ENCODE peak calls at places on chromosomes 6 and 20, in ten cellular contexts. One of them, this sample, is unnamed.

GRCh38 chr6:90088009-90088408 is 193.7 kb downstream of the GJA10 start:
- DNase-seq in cardiac septum: no peak
- DNase-seq in neural crest cell: no peak
- DNase-seq in H9: no peak
- DNase-seq in breast epithelium: no peak
- DNase-seq in A549: no peak
- DNase-seq in fibroblast of lung: peak; percentile 86
- DNase-seq in HS-5: peak; percentile 69
- DNase-seq in T-helper 1 cell: no peak
- DNase-seq in NCI-H2171: no peak
- DNase-seq in this sample: no peak

GRCh38 chr6:166465671-166466087 is 82.9 kb upstream of the MPC1 start:
- DNase-seq in cardiac septum: peak; percentile 73
- DNase-seq in neural crest cell: no peak
- DNase-seq in H9: no peak
- DNase-seq in breast epithelium: no peak
- DNase-seq in A549: peak; percentile 50
- DNase-seq in fibroblast of lung: peak; percentile 53
- DNase-seq in HS-5: no peak
- DNase-seq in T-helper 1 cell: no peak
- DNase-seq in NCI-H2171: no peak
- DNase-seq in this sample: no peak

GRCh38 chr6:170224694-170225660 is 65.9 kb downstream of the DLL1 start:
- DNase-seq in cardiac septum: peak; percentile 71
- DNase-seq in neural crest cell: no peak
- DNase-seq in H9: no peak
- DNase-seq in breast epithelium: peak; percentile 73
- DNase-seq in A549: no peak
- DNase-seq in fibroblast of lung: peak; percentile 82
- DNase-seq in HS-5: peak; percentile 22
- DNase-seq in T-helper 1 cell: no peak
- DNase-seq in NCI-H2171: peak; percentile 77
- DNase-seq in this sample: peak; percentile 75

GRCh38 chr6:93786474-93787330 is 367.3 kb upstream of the EPHA7 start:
- DNase-seq in cardiac septum: no peak
- DNase-seq in neural crest cell: no peak
- DNase-seq in H9: peak; percentile 82
- DNase-seq in breast epithelium: no peak
- DNase-seq in A549: no peak
- DNase-seq in fibroblast of lung: no peak
- DNase-seq in HS-5: no peak
- DNase-seq in T-helper 1 cell: no peak
- DNase-seq in NCI-H2171: peak; percentile 19
- DNase-seq in this sample: no peak

GRCh38 chr6:51410453-51410852 is 591.8 kb downstream of the TFAP2B start:
- DNase-seq in cardiac septum: no peak
- DNase-seq in neural crest cell: no peak
- DNase-seq in H9: no peak
- DNase-seq in breast epithelium: no peak
- DNase-seq in A549: no peak
- DNase-seq in fibroblast of lung: no peak
- DNase-seq in HS-5: no peak
- DNase-seq in T-helper 1 cell: no peak
- DNase-seq in NCI-H2171: no peak
- DNase-seq in this sample: no peak

GRCh38 chr6:36550473-36551000 is 3.3 kb upstream of the STK38 start:
- DNase-seq in cardiac septum: no peak
- DNase-seq in neural crest cell: no peak
- DNase-seq in H9: no peak
- DNase-seq in breast epithelium: no peak
- DNase-seq in A549: no peak
- DNase-seq in fibroblast of lung: no peak
- DNase-seq in HS-5: no peak
- DNase-seq in T-helper 1 cell: no peak
- DNase-seq in NCI-H2171: no peak
- DNase-seq in this sample: no peak

GRCh38 chr6:116268589-116269293 is 11.0 kb downstream of the TSPYL1 start:
- DNase-seq in cardiac septum: no peak
- DNase-seq in neural crest cell: no peak
- DNase-seq in H9: no peak
- DNase-seq in breast epithelium: no peak
- DNase-seq in A549: peak; percentile 44
- DNase-seq in fibroblast of lung: peak; percentile 73
- DNase-seq in HS-5: peak; percentile 83
- DNase-seq in T-helper 1 cell: no peak
- DNase-seq in NCI-H2171: peak; percentile 75
- DNase-seq in this sample: no peak

GRCh38 chr6:37524025-37524647 is 24.4 kb upstream of the CCDC167 start:
- DNase-seq in cardiac septum: no peak
- DNase-seq in neural crest cell: no peak
- DNase-seq in H9: no peak
- DNase-seq in breast epithelium: no peak
- DNase-seq in A549: no peak
- DNase-seq in fibroblast of lung: peak; percentile 53
- DNase-seq in HS-5: peak; percentile 25
- DNase-seq in T-helper 1 cell: no peak
- DNase-seq in NCI-H2171: no peak
- DNase-seq in this sample: no peak

GRCh38 chr6:36934868-36935267 is 19.7 kb upstream of the PI16 start:
- DNase-seq in cardiac septum: no peak
- DNase-seq in neural crest cell: no peak
- DNase-seq in H9: no peak
- DNase-seq in breast epithelium: no peak
- DNase-seq in A549: no peak
- DNase-seq in fibroblast of lung: no peak
- DNase-seq in HS-5: no peak
- DNase-seq in T-helper 1 cell: no peak
- DNase-seq in NCI-H2171: no peak
- DNase-seq in this sample: no peak

GRCh38 chr20:9359561-9360308 is 154.7 kb upstream of the LAMP5 start:
- DNase-seq in cardiac septum: no peak
- DNase-seq in neural crest cell: peak; percentile 43
- DNase-seq in H9: peak; percentile 52
- DNase-seq in breast epithelium: no peak
- DNase-seq in A549: peak; percentile 60
- DNase-seq in fibroblast of lung: peak; percentile 53
- DNase-seq in HS-5: peak; percentile 13
- DNase-seq in T-helper 1 cell: no peak
- DNase-seq in NCI-H2171: peak; percentile 44
- DNase-seq in this sample: no peak

GRCh38 chr6:28134716-28135115 is 7.0 kb upstream of the ZKSCAN8 start:
- DNase-seq in cardiac septum: no peak
- DNase-seq in neural crest cell: no peak
- DNase-seq in H9: no peak
- DNase-seq in breast epithelium: no peak
- DNase-seq in A549: no peak
- DNase-seq in fibroblast of lung: no peak
- DNase-seq in HS-5: no peak
- DNase-seq in T-helper 1 cell: no peak
- DNase-seq in NCI-H2171: no peak
- DNase-seq in this sample: no peak

GRCh38 chr6:1381397-1382330 is 7.7 kb upstream of the FOXF2 start:
- DNase-seq in cardiac septum: no peak
- DNase-seq in neural crest cell: peak; percentile 82
- DNase-seq in H9: peak; percentile 63
- DNase-seq in breast epithelium: no peak
- DNase-seq in A549: no peak
- DNase-seq in fibroblast of lung: no peak
- DNase-seq in HS-5: no peak
- DNase-seq in T-helper 1 cell: peak; percentile 30
- DNase-seq in NCI-H2171: peak; percentile 5
- DNase-seq in this sample: peak; percentile 83

GRCh38 chr20:5270608-5271007 is 46.1 kb downstream of the PROKR2 start:
- DNase-seq in cardiac septum: no peak
- DNase-seq in neural crest cell: no peak
- DNase-seq in H9: peak; percentile 64
- DNase-seq in breast epithelium: no peak
- DNase-seq in A549: no peak
- DNase-seq in fibroblast of lung: no peak
- DNase-seq in HS-5: no peak
- DNase-seq in T-helper 1 cell: no peak
- DNase-seq in NCI-H2171: no peak
- DNase-seq in this sample: no peak

GRCh38 chr20:56362833-56363413 is 4.1 kb downstream of the FAM210B start:
- DNase-seq in cardiac septum: no peak
- DNase-seq in neural crest cell: no peak
- DNase-seq in H9: peak; percentile 44
- DNase-seq in breast epithelium: no peak
- DNase-seq in A549: no peak
- DNase-seq in fibroblast of lung: no peak
- DNase-seq in HS-5: no peak
- DNase-seq in T-helper 1 cell: no peak
- DNase-seq in NCI-H2171: no peak
- DNase-seq in this sample: peak; percentile 81

GRCh38 chr6:7143161-7143974 is 35.6 kb downstream of the RREB1 start:
- DNase-seq in cardiac septum: no peak
- DNase-seq in neural crest cell: peak; percentile 35
- DNase-seq in H9: no peak
- DNase-seq in breast epithelium: no peak
- DNase-seq in A549: no peak
- DNase-seq in fibroblast of lung: no peak
- DNase-seq in HS-5: no peak
- DNase-seq in T-helper 1 cell: no peak
- DNase-seq in NCI-H2171: peak; percentile 52
- DNase-seq in this sample: no peak

GRCh38 chr6:96611342-96611964 is 48.5 kb downstream of the FHL5 start:
- DNase-seq in cardiac septum: no peak
- DNase-seq in neural crest cell: no peak
- DNase-seq in H9: no peak
- DNase-seq in breast epithelium: no peak
- DNase-seq in A549: no peak
- DNase-seq in fibroblast of lung: no peak
- DNase-seq in HS-5: no peak
- DNase-seq in T-helper 1 cell: no peak
- DNase-seq in NCI-H2171: peak; percentile 85
- DNase-seq in this sample: no peak

GRCh38 chr6:3742426-3743344 is 8.8 kb downstream of the PXDC1 start:
- DNase-seq in cardiac septum: peak; percentile 95
- DNase-seq in neural crest cell: peak; percentile 88
- DNase-seq in H9: peak; percentile 86
- DNase-seq in breast epithelium: peak; percentile 94
- DNase-seq in A549: peak; percentile 47
- DNase-seq in fibroblast of lung: peak; percentile 62
- DNase-seq in HS-5: no peak
- DNase-seq in T-helper 1 cell: peak; percentile 87
- DNase-seq in NCI-H2171: peak; percentile 64
- DNase-seq in this sample: peak; percentile 97

GRCh38 chr6:135282425-135282824 is 101.3 kb downstream of the MYB start:
- DNase-seq in cardiac septum: no peak
- DNase-seq in neural crest cell: no peak
- DNase-seq in H9: no peak
- DNase-seq in breast epithelium: no peak
- DNase-seq in A549: no peak
- DNase-seq in fibroblast of lung: no peak
- DNase-seq in HS-5: no peak
- DNase-seq in T-helper 1 cell: no peak
- DNase-seq in NCI-H2171: no peak
- DNase-seq in this sample: no peak

GRCh38 chr6:156881687-156882629 is 104.8 kb downstream of the ARID1B start:
- DNase-seq in cardiac septum: no peak
- DNase-seq in neural crest cell: no peak
- DNase-seq in H9: no peak
- DNase-seq in breast epithelium: no peak
- DNase-seq in A549: no peak
- DNase-seq in fibroblast of lung: no peak
- DNase-seq in HS-5: no peak
- DNase-seq in T-helper 1 cell: no peak
- DNase-seq in NCI-H2171: no peak
- DNase-seq in this sample: no peak

GRCh38 chr6:81937296-81937937 is 184.9 kb upstream of the TENT5A start:
- DNase-seq in cardiac septum: no peak
- DNase-seq in neural crest cell: no peak
- DNase-seq in H9: no peak
- DNase-seq in breast epithelium: no peak
- DNase-seq in A549: no peak
- DNase-seq in fibroblast of lung: peak; percentile 69
- DNase-seq in HS-5: peak; percentile 79
- DNase-seq in T-helper 1 cell: no peak
- DNase-seq in NCI-H2171: no peak
- DNase-seq in this sample: no peak

GRCh38 chr20:14919473-14920157 is 582.2 kb upstream of the FLRT3 start:
- DNase-seq in cardiac septum: no peak
- DNase-seq in neural crest cell: no peak
- DNase-seq in H9: peak; percentile 89
- DNase-seq in breast epithelium: no peak
- DNase-seq in A549: no peak
- DNase-seq in fibroblast of lung: no peak
- DNase-seq in HS-5: no peak
- DNase-seq in T-helper 1 cell: no peak
- DNase-seq in NCI-H2171: peak; percentile 41
- DNase-seq in this sample: no peak